ENCODE peak calls at places on chromosome 12, in seven cellular contexts. G is CD8-positive, alpha-beta memory T cell; M is tibial artery; Y is ovary; C is left ventricle myocardium inferior; R is spleen; S is small intestine. X is an unnamed sample.
A peak's percentile ranks its signal among the peaks of the same experiment; 100 is the strongest.

GRCh38 chr12:47870175-47870781 is 34.5 kb downstream of the VDR start:
- DNase-seq in Y (no peak), S (peak; percentile 68), R (peak; percentile 67), M (peak; percentile 65), C (peak; percentile 51), G (no peak), X (no peak)

GRCh38 chr12:89676935-89677334 is 31.7 kb downstream of the ATP2B1 start:
- DNase-seq in R (no peak), G (no peak), C (no peak), Y (no peak), S (no peak), M (no peak), X (no peak)

GRCh38 chr12:57632369-57632897 is 568 bp downstream of the B4GALNT1 start:
- DNase-seq in C (no peak), S (no peak), R (no peak), G (no peak), M (no peak), Y (no peak), X (no peak)

GRCh38 chr12:9244894-9245293 is 36.7 kb upstream of the PZP start:
- DNase-seq in G (no peak), S (no peak), R (no peak), Y (no peak), M (no peak), C (no peak), X (no peak)

GRCh38 chr12:106956048-106956935 is 585 bp downstream of the TMEM263 start:
- DNase-seq in S (peak; percentile 78), Y (peak; percentile 70), G (peak; percentile 56), R (peak; percentile 92), M (peak; percentile 77), C (peak; percentile 63), X (peak; percentile 48)

GRCh38 chr12:120720234-120720968 is 5.2 kb upstream of the ACADS start:
- DNase-seq in S (peak; percentile 53), R (peak; percentile 33), Y (no peak), G (no peak), C (no peak), M (peak; percentile 41), X (no peak)

GRCh38 chr12:30978639-30979038 is 52.1 kb downstream of the TSPAN11 start:
- DNase-seq in G (no peak), C (peak; percentile 77), M (no peak), S (no peak), R (no peak), Y (no peak), X (no peak)

GRCh38 chr12:10559241-10559640 is 53.6 kb downstream of the EIF2S3B start:
- DNase-seq in R (peak; percentile 71), S (peak; percentile 31), Y (no peak), M (no peak), G (peak; percentile 17), C (no peak), X (no peak)

GRCh38 chr12:64707362-64707761 is 51.8 kb downstream of the GNS start:
- DNase-seq in Y (no peak), R (no peak), M (no peak), G (no peak), S (no peak), C (no peak), X (no peak)

GRCh38 chr12:62191747-62192485 is 68.3 kb upstream of the USP15 start:
- DNase-seq in Y (peak; percentile 19), S (no peak), C (no peak), M (no peak), R (peak; percentile 80), G (no peak), X (no peak)

GRCh38 chr12:1517007-1517406 is 77.4 kb downstream of the FBXL14 start:
- DNase-seq in G (no peak), C (no peak), Y (no peak), S (no peak), M (no peak), R (no peak), X (no peak)

GRCh38 chr12:40697566-40698257 is 5.5 kb downstream of the CNTN1 start:
- DNase-seq in G (no peak), C (no peak), M (no peak), Y (no peak), S (no peak), R (no peak), X (no peak)

GRCh38 chr12:4743046-4743445 is 22.8 kb downstream of the GALNT8 start:
- DNase-seq in M (no peak), C (no peak), R (no peak), Y (no peak), G (no peak), S (peak; percentile 25), X (no peak)

GRCh38 chr12:96260644-96261043 is 66.5 kb downstream of the ELK3 start:
- DNase-seq in R (no peak), G (no peak), Y (no peak), S (no peak), M (no peak), C (no peak), X (no peak)

GRCh38 chr12:96255077-96255476 is 60.9 kb downstream of the ELK3 start:
- DNase-seq in G (no peak), Y (no peak), C (peak; percentile 61), S (no peak), R (no peak), M (peak; percentile 79), X (no peak)

GRCh38 chr12:96258451-96258933 is 64.3 kb downstream of the ELK3 start:
- DNase-seq in C (peak; percentile 61), G (no peak), S (no peak), Y (no peak), M (peak; percentile 68), R (peak; percentile 52), X (no peak)

GRCh38 chr12:96256672-96257361 is 62.6 kb downstream of the ELK3 start:
- DNase-seq in M (no peak), S (no peak), Y (no peak), C (no peak), R (no peak), G (no peak), X (no peak)

DNA sequence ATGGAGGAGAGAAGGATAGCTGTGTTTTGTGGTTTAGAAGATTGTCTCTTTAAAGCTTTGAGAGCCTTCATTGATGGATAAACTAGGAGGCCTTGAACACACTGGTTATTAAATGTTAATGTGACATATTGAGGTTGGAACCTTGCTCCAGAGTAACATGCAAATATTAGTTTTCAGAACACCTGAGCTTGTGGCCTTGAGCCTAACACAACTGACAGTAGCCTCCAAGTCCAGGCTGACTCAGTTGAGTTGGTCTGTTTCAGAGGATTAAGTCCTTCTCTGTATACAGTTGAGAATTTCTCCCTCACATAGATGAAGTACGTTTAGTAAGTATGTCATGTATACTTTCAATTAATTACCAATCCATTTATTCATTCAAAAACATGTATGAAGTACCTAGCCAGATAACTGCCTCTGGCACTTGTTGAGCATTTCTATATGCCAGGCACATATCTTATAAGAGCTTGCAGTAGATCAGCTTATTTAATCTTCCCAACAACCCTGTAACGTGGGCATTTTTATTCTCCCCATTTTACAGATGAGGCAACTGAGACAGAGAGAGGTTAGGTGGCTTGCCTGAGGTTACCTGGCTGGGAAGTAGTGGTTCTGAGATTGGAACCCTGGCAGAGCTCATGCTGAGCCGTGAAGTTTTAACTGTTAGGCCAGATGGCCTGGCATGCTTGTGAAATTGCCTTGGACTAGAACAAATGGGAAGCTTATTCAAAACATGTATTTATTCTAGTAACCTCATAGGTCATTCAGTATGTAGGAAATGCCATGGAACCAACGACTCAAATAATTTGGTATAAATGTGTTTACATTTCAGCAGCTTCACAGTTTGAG is 63.6 kb downstream of the ELK3 start:
- DNase-seq in C (no peak), R (no peak), Y (no peak), G (no peak), S (no peak), M (no peak), X (no peak)
- H3K27ac ChIP-seq in C (peak overlapping the region; percentile 74), R (peak overlapping the region; percentile 8), Y (no peak overlapping the region), G (no peak overlapping the region), S (no peak overlapping the region), M (no peak overlapping the region), X (no peak overlapping the region)

DNA sequence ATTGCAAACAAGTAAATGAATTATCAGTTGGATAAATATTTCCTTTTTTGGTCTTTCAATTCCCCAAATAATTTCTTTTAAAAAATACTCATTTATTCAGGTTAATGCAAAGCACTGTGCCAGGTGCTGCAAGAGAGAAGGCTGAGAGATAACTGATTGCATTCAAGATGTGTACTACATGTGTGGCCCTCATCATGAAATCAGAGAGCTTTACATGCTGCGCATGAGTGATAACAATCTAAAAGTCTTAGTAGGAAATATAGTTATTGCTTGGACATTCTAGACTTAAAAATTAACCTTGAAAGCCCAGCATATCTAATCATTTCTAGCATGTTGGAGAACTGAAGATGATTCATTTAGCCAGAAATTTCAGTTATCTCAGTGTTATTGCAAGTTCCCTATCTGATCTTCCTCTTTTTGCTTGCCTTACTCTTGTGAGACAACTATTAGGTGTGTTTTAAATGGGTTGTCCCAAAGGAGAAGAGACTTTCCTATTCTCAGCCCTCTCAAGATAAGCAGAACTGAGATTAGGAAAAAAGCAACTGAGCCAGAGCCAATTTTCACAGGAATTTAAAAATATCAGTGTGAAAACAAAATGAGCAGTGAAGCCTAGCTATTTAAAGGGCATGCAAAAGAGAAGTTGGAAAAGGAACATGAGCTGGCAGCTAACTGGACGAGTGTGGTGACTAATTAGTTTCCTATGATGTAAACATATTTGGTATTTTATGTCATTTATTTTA is 60.9 kb downstream of the PLEKHA5 start:
- DNase-seq in Y (no peak), G (no peak), S (no peak), C (no peak), R (no peak), M (no peak), X (no peak)
- H3K4me3 ChIP-seq in Y (no peak overlapping the region), G (no peak overlapping the region), S (no peak overlapping the region), C (no peak overlapping the region), R (no peak overlapping the region), M (no peak overlapping the region), X (no peak overlapping the region)

DNA sequence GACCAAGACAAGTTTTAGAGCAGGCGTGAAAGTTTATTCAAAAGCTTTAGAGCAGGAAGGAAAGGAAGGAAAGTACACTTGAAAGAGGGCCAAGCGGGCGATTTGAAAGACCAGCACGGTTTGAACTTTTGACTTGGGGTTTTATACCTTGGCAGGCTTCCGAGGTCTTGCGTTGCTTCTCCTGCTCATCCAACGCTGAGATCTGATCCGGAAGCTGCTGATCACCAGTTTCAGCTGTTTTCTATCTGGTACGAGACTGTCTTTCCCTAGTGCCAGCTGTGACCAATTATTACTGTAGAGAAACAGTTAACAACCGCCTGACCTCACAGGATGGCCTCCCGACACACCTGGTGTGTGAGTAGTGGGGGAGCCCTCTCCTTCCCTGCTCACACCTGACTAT is 20.6 kb upstream of the SNRPF start:
- DNase-seq in G (no peak), S (peak; percentile 85), Y (peak; percentile 27), M (no peak), R (no peak), C (no peak), X (no peak)
- H3K27ac ChIP-seq in G (no peak overlapping the region), S (no peak overlapping the region), Y (no peak overlapping the region), M (no peak overlapping the region), R (no peak overlapping the region), C (no peak overlapping the region), X (no peak overlapping the region)

GRCh38 chr12:54033106-54033979 is 493 bp downstream of the HOXC5 start:
- DNase-seq in M (peak; percentile 61), G (no peak), C (no peak), S (peak; percentile 43), R (no peak), Y (peak; percentile 55), X (no peak)

GRCh38 chr12:54032627-54033100 is at the start of gene HOXC5:
- DNase-seq in R (peak; percentile 84), C (peak; percentile 51), M (peak; percentile 65), G (peak; percentile 55), S (peak; percentile 62), Y (peak; percentile 78), X (peak; percentile 23)

GRCh38 chr12:54030889-54031860 is 1.7 kb upstream of the HOXC5 start:
- DNase-seq in M (no peak), R (peak; percentile 57), Y (peak; percentile 80), C (no peak), G (no peak), S (no peak), X (no peak)

GRCh38 chr12:54030442-54030801 is 2.2 kb downstream of the HOXC6 start:
- DNase-seq in C (no peak), G (no peak), Y (no peak), S (no peak), M (no peak), R (no peak), X (no peak)

GRCh38 chr12:54032220-54032619 is 630 bp upstream of the HOXC5 start:
- DNase-seq in R (no peak), G (no peak), C (no peak), S (no peak), M (no peak), Y (no peak), X (no peak)
- H3K4me3 ChIP-seq in R (no peak overlapping the region), G (no peak overlapping the region), C (no peak overlapping the region), S (no peak overlapping the region), M (no peak overlapping the region), Y (no peak overlapping the region), X (no peak overlapping the region)